ENCODE peak calls at places on chromosomes 7 and 10, in four cellular contexts. Z is right lobe of liver, T is choroid plexus epithelial cell, N is brain microvascular endothelial cell. V is an unnamed sample.
A peak's percentile ranks its signal among the peaks of the same experiment; 100 is the strongest.

GRCh38 chr7:92634924-92635519 is 44.8 kb upstream of the FAM133B start:
- DNase-seq in N (peak; percentile 76), Z (no peak), T (peak; percentile 90), V (peak; percentile 68)

GRCh38 chr7:2281556-2281955 is 32.7 kb downstream of the SNX8 start:
- DNase-seq in T (peak; percentile 57), N (no peak), Z (no peak), V (peak; percentile 48)

GRCh38 chr10:1939016-1939415 is 201.7 kb upstream of the ADARB2 start:
- DNase-seq in Z (no peak), T (no peak), N (no peak), V (no peak)

GRCh38 chr7:4014649-4015048 is 667.4 kb upstream of the FOXK1 start:
- DNase-seq in N (no peak), T (no peak), Z (no peak), V (no peak)

GRCh38 chr10:112812571-112812970 is 137.5 kb upstream of the TCF7L2 start:
- DNase-seq in N (no peak), T (no peak), Z (no peak), V (no peak)

GRCh38 chr7:48832303-48832845 is 92.0 kb upstream of the CDC14C start:
- DNase-seq in N (no peak), T (no peak), Z (no peak), V (no peak)

GRCh38 chr10:31322647-31323046 is 3.6 kb downstream of the ZEB1 start:
- DNase-seq in T (peak; percentile 35), N (no peak), Z (no peak), V (peak; percentile 39)

GRCh38 chr7:65931685-65932084 is 50.3 kb downstream of the GUSB start:
- DNase-seq in T (no peak), Z (no peak), N (no peak), V (no peak)

GRCh38 chr10:110615057-110615630 is 29.0 kb upstream of the RBM20 start:
- DNase-seq in T (no peak), Z (no peak), N (no peak), V (peak; percentile 40)

GRCh38 chr7:73891178-73891885 is 30.4 kb downstream of the TMEM270 start:
- DNase-seq in N (no peak), Z (no peak), T (no peak), V (peak; percentile 43)

GRCh38 chr10:15166325-15166724 is 2.2 kb downstream of the NMT2 start:
- DNase-seq in T (no peak), Z (no peak), N (no peak), V (no peak)
- H3K4me3 ChIP-seq in T (peak overlapping the region; percentile 85), Z (no peak overlapping the region), N (no peak overlapping the region), V (peak overlapping the region; percentile 85)

GRCh38 chr7:155637155-155637554 is 7.3 kb upstream of the RBM33 start:
- DNase-seq in Z (no peak), N (no peak), T (no peak), V (no peak)

GRCh38 chr7:155635817-155636216 is 8.6 kb upstream of the RBM33 start:
- DNase-seq in Z (no peak), N (no peak), T (no peak), V (no peak)

GRCh38 chr7:155629171-155629570 is 15.3 kb upstream of the RBM33 start:
- DNase-seq in T (no peak), N (no peak), Z (no peak), V (no peak)

GRCh38 chr7:155625557-155625956 is 18.9 kb upstream of the RBM33 start:
- DNase-seq in T (no peak), N (no peak), Z (no peak), V (no peak)

DNA sequence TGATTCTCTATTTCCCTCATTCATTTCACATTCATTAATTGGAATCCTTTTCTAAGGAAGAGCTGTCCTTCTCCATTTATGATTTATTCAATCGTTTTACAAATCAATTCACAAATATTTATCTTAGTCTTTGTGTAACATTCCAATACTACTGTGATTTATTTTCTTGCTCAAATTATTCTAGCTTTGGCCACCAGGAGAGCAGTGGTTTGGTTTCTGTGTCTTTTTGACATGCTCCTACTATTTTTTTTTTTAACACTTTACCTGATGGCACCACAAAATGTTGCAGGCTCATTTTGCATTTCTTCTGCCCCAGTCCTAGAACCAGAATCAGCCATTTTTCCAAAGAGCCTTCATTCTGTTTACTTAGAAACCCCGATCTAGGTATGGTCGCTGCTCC is 13.3 kb upstream of the RBM33 start:
- DNase-seq in N (no peak), T (no peak), Z (no peak), V (no peak)
- TF ChIP-seq CTCF in N (no peak), T (peak; percentile 10), Z (no peak), V (no peak)

GRCh38 chr7:55527314-55527713 is 45.0 kb downstream of the VOPP1 start:
- DNase-seq in Z (no peak), N (no peak), T (no peak), V (no peak)
- H3K4me3 ChIP-seq in Z (no peak overlapping the region), N (no peak overlapping the region), T (no peak overlapping the region), V (no peak overlapping the region)

GRCh38 chr7:22356855-22357310 is at the start of gene RAPGEF5:
- DNase-seq in Z (peak; percentile 79), N (no peak), T (no peak), V (peak; percentile 2)
- TF ChIP-seq CTCF in Z (no peak), N (no peak), T (no peak), V (no peak)

DNA sequence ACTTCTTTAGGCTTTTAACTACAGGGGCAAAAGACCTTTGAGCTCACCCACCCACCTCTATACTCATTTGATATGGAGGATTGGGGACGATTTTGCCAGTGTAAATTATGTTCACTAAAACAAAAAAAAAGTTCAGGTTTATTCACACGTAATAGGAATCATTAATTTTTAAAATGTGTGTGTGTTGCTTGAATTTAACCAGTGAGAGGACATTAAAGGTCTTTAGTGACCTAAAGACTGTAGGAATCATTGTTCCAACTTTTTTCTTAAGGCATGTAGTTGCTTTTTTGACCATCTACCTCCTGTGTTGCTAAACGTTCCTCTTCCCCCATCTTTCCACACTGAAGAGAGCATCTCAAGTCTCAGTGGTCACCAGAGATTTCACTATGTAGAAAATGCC is 1.1 kb downstream of the SSBP1 start:
- DNase-seq in T (no peak), N (no peak), Z (no peak), V (no peak)
- H3K4me3 ChIP-seq in T (peak overlapping the region; percentile 71), N (peak overlapping the region; percentile 99), Z (peak overlapping the region; percentile 82), V (peak overlapping the region; percentile 82)

GRCh38 chr7:142632291-142633134 is 116.8 kb upstream of the PRSS1 start:
- DNase-seq in T (peak; percentile 80), Z (peak; percentile 57), N (peak; percentile 69), V (peak; percentile 86)
- TF ChIP-seq CTCF in T (peak; percentile 81), Z (peak; percentile 76), N (peak; percentile 81), V (peak; percentile 68)

DNA sequence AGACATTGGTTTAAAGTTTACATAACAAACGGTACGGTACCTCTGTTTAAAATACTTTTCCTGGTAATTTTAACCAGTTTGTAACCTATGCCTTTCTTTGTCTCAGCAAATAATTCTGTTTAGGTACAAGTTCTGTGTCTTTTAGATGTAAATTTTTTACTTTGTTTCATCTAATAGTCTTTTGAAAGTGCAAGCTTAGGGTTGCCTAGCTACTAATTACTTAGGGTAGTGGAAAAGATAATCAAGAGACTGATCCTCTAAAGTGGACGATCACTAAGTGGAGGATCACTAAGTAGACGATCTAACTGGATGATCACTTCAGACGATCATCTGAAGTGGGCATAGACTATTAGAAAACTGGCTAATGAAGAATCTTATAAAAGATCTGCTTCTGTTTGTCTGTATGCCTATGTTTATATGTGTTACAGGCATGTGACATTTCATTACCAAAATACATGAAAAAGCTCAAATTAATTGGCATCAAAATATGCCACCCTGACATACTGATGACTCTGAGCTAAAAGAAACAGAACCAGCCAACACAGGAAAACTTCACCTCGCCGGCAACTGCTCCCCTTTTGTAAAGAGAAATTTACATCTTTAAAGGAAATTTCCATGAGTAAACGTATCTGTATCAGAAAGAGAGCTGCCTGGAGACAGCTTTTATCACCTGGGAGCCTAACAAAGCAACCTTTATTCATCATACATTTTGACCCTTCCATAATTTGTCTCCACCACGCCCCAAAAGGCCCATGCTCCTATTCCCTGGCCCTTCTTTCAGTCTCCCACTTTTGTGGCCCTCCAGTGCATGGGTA is 15.9 kb upstream of the FKBP9 start:
- DNase-seq in Z (no peak), N (no peak), T (no peak), V (no peak)
- H3K4me3 ChIP-seq in Z (peak overlapping the region; percentile 59), N (peak overlapping the region; percentile 80), T (peak overlapping the region; percentile 79), V (peak overlapping the region; percentile 89)

GRCh38 chr10:13056461-13057077 is 43.4 kb upstream of the OPTN start:
- DNase-seq in N (peak; percentile 29), Z (no peak), T (peak; percentile 63), V (peak; percentile 9)
- TF ChIP-seq CTCF in N (peak; percentile 67), Z (peak; percentile 34), T (peak; percentile 85), V (peak; percentile 20)

GRCh38 chr10:60141916-60142559 is 235.7 kb upstream of the CCDC6 start:
- DNase-seq in T (no peak), Z (no peak), N (no peak), V (no peak)

GRCh38 chr10:60139798-60140566 is 233.6 kb upstream of the CCDC6 start:
- DNase-seq in Z (no peak), T (peak; percentile 75), N (peak; percentile 10), V (peak; percentile 42)

GRCh38 chr10:60139290-60139689 is 232.9 kb upstream of the CCDC6 start:
- DNase-seq in N (no peak), T (no peak), Z (no peak), V (no peak)

GRCh38 chr10:60142736-60143135 is 236.4 kb upstream of the CCDC6 start:
- DNase-seq in N (no peak), Z (no peak), T (no peak), V (no peak)

GRCh38 chr10:60140681-60141632 is 234.6 kb upstream of the CCDC6 start:
- DNase-seq in Z (no peak), N (no peak), T (peak; percentile 63), V (no peak)
- H3K4me3 ChIP-seq in Z (no peak overlapping the region), N (no peak overlapping the region), T (peak overlapping the region; percentile 23), V (no peak overlapping the region)

GRCh38 chr10:50740351-50740688 is 584 bp downstream of the ASAH2B start:
- DNase-seq in Z (no peak), N (peak; percentile 85), T (peak; percentile 86), V (peak; percentile 69)

GRCh38 chr10:50739618-50740350 is at the start of gene ASAH2B:
- DNase-seq in T (peak; percentile 81), Z (peak; percentile 92), N (peak; percentile 83), V (peak; percentile 64)
- TF ChIP-seq CTCF in T (no peak), Z (no peak), N (no peak), V (no peak)

V was measured in foreskin fibroblast.